ENCODE peak calls at places on chromosomes 6 and 20, in seven cellular contexts. I, J, M, Q, Z, V and G are unnamed samples.

GRCh38 chr6:111761783-111762312 is 111.4 kb downstream of the FYN start:
- DNase-seq in I (no peak), Z (no peak), V (no peak), Q (no peak), M (no peak), J (no peak), G (no peak)

GRCh38 chr6:169236545-169236944 is 17.1 kb downstream of the THBS2 start:
- DNase-seq in Q (no peak), J (no peak), M (no peak), I (no peak), Z (no peak), V (no peak), G (no peak)

GRCh38 chr6:19849736-19850135 is 12.6 kb downstream of the ID4 start:
- DNase-seq in J (no peak), I (no peak), Q (no peak), Z (no peak), M (no peak), V (no peak), G (no peak)

GRCh38 chr6:36443951-36444428 is 1.2 kb downstream of the KCTD20 start:
- DNase-seq in Q (no peak), J (peak; percentile 15), Z (peak; percentile 49), V (no peak), M (peak; percentile 57), I (peak; percentile 83), G (no peak)

GRCh38 chr6:117482240-117483003 is at the start of gene DCBLD1:
- DNase-seq in Z (peak; percentile 84), Q (peak; percentile 29), M (peak; percentile 79), I (no peak), J (peak; percentile 75), V (peak; percentile 74), G (peak; percentile 28)

GRCh38 chr6:139753198-139753861 is 378.9 kb upstream of the CITED2 start:
- DNase-seq in V (peak; percentile 92), M (no peak), J (peak; percentile 51), I (no peak), Z (no peak), Q (no peak), G (no peak)

GRCh38 chr6:170464080-170464479 is 89.0 kb downstream of the PSMB1 start:
- DNase-seq in Z (no peak), Q (no peak), M (no peak), J (no peak), V (no peak), I (no peak), G (no peak)

GRCh38 chr20:4100679-4101078 is 85.3 kb upstream of the RNF24 start:
- DNase-seq in Q (no peak), J (peak; percentile 55), I (no peak), M (peak; percentile 42), Z (no peak), V (no peak), G (no peak)

GRCh38 chr6:125099211-125100017 is 54.2 kb upstream of the TPD52L1 start:
- DNase-seq in I (no peak), V (no peak), Z (peak; percentile 72), M (peak; percentile 60), Q (no peak), J (peak; percentile 59), G (no peak)

GRCh38 chr6:106156863-106157262 is 70.7 kb downstream of the PRDM1 start:
- DNase-seq in J (no peak), V (no peak), Q (no peak), Z (no peak), I (no peak), M (no peak), G (no peak)

GRCh38 chr6:56713285-56713684 is 70.6 kb upstream of the DST start:
- DNase-seq in J (peak; percentile 82), I (no peak), Q (no peak), V (peak; percentile 82), Z (peak; percentile 39), M (peak; percentile 92), G (no peak)

GRCh38 chr6:32908897-32909296 is 31.9 kb downstream of the HLA-DMB start:
- DNase-seq in M (no peak), J (no peak), I (no peak), V (no peak), Q (no peak), Z (no peak), G (no peak)

GRCh38 chr6:140773276-140773675 is 1359.4 kb upstream of the GJE1 start:
- DNase-seq in I (no peak), M (peak; percentile 10), J (no peak), Z (no peak), Q (no peak), V (peak; percentile 4), G (no peak)

GRCh38 chr6:158391276-158391675 is 79.0 kb downstream of the TULP4 start:
- DNase-seq in I (no peak), V (no peak), Z (no peak), J (no peak), Q (no peak), M (no peak), G (no peak)